ENCODE peak calls at places on chromosomes 6 and 20, in four cellular contexts. Z is H1, C is neuronal stem cell, N is H9. Q is an unnamed sample.

GRCh38 chr20:48983423-48984400 is 62.2 kb downstream of the ARFGEF2 start:
- DNase-seq in Z (no peak), C (no peak), N (no peak), Q (peak)

GRCh38 chr6:154543638-154544037 is 33.2 kb upstream of the CNKSR3 start:
- DNase-seq in N (no peak), C (no peak), Z (no peak), Q (no peak)

GRCh38 chr6:53309897-53310291 is 38.9 kb downstream of the ELOVL5 start:
- DNase-seq in Z (no peak), N (no peak), C (no peak), Q (no peak)

GRCh38 chr6:157229219-157229607 is 94.1 kb downstream of the TMEM242 start:
- DNase-seq in N (no peak), Z (no peak), C (no peak), Q (no peak)

GRCh38 chr20:52783769-52784168 is 188.4 kb upstream of the TSHZ2 start:
- DNase-seq in Z (peak), N (peak), C (no peak), Q (peak)

GRCh38 chr6:133888931-133889556 is at the start of gene TCF21:
- DNase-seq in N (peak), C (peak), Z (peak), Q (peak)

GRCh38 chr20:34449674-34450592 is 66.3 kb upstream of the DYNLRB1 start:
- DNase-seq in Z (no peak), C (no peak), N (no peak), Q (no peak)

GRCh38 chr6:169249057-169249456 is 4.6 kb downstream of the THBS2 start:
- DNase-seq in N (no peak), C (no peak), Z (no peak), Q (no peak)

GRCh38 chr6:37308084-37308817 is 45.5 kb upstream of the RNF8 start:
- DNase-seq in Z (no peak), C (no peak), N (no peak), Q (peak)

GRCh38 chr6:41639556-41640371 is 1.5 kb downstream of the MDFI start:
- DNase-seq in N (peak), C (no peak), Z (peak), Q (no peak)
- H2BK12ac ChIP-seq in N (no peak), C (no peak), Z (peak), Q (peak)

DNA sequence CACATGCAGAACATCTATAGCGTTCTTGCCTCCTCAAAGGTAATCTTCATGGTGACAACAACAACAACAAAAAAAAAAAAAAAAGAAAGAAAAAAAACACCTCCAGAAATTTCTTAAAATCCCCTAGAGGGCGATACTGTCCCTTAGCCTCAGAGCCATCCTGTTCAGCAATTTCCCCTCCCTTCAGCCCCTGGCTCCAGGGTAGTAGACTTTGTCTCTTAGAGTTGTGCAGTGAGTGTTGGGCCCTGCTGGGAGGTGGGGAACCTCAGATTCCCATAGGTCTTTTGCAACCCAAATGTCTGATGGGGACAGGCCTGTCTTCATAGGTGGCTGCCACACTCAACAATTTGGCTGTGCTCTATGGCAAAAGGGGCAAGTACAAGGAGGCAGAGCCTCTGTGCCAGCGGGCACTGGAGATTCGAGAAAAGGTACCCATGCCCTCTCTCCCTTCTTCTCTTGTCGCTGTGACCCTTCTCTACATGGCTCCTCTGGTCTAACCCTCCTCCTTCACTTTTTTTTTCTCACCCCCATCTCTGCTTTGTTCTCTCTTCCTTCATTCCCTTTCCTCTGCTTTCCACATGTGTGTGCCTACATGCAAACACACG is 6.0 kb upstream of the PTK7 start:
- DNase-seq in Z (no peak), C (no peak), N (no peak), Q (peak)
- H2BK15ac ChIP-seq in Z (peak), C (no peak), N (no peak), Q (no peak)

GRCh38 chr20:18496740-18497592 is at the start of gene RBBP9:
- DNase-seq in N (peak), Z (peak), C (peak), Q (peak)
- H2BK120ac ChIP-seq in N (no peak), Z (no peak), C (no peak), Q (no peak)

GRCh38 chr20:19886666-19887288 is 128.7 kb downstream of the RIN2 start:
- DNase-seq in Z (no peak), N (no peak), C (no peak), Q (peak)
- H2BK12ac ChIP-seq in Z (no peak), N (no peak), C (no peak), Q (no peak)

DNA sequence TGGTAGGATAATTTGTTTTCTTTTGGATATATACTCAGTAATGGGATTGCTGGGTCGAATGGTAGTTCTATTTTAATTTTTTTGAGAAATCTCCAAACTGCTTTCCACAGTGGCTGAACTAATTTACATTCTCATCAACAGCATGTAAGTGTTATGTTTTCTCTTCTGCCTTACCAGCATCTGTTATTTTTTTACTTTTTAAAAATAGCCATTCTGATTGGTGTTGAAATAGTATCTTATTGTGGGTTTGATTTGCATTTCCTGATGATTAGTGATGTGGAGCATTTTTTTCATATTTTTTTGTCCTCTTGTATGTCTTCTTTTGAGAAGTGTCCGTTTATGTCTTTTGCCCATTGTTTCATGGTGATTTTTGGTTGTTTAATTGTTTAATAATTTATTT is 11.9 kb downstream of the HINT3 start:
- DNase-seq in C (no peak), N (no peak), Z (no peak), Q (no peak)
- H2BK15ac ChIP-seq in C (no peak), N (no peak), Z (no peak), Q (no peak)

GRCh38 chr6:21186479-21187055 is 407.0 kb upstream of the SOX4 start:
- DNase-seq in N (no peak), Z (no peak), C (no peak), Q (no peak)
- H2BK120ac ChIP-seq in N (no peak), Z (peak), C (no peak), Q (no peak)

GRCh38 chr20:57395111-57395959 is 4.1 kb downstream of the RBM38 start:
- DNase-seq in C (peak), N (peak), Z (no peak), Q (no peak)
- H2BK12ac ChIP-seq in C (no peak), N (no peak), Z (no peak), Q (no peak)

GRCh38 chr20:45781391-45781931 is 10.2 kb downstream of the WFDC3 start:
- DNase-seq in N (no peak), Z (no peak), C (no peak), Q (peak)
- H2BK15ac ChIP-seq in N (no peak), Z (no peak), C (no peak), Q (no peak)

Q was measured in mesenchymal stem cell.